ENCODE peak calls at places on chromosomes 7 and 10, in four cellular contexts. S, E, R and U are unnamed samples.

GRCh38 chr7:141700848-141701371 is 1.1 kb downstream of the DENND11 start:
- DNase-seq in E (no peak), S (no peak), R (no peak), U (no peak)

GRCh38 chr10:6586501-6586900 is 6.4 kb upstream of the PRKCQ start:
- DNase-seq in E (no peak), R (no peak), S (no peak), U (no peak)

GRCh38 chr7:26136831-26137230 is 15.2 kb upstream of the NFE2L3 start:
- DNase-seq in R (no peak), E (no peak), S (no peak), U (no peak)

GRCh38 chr10:130111848-130112180 is 1.2 kb upstream of the C10orf143 start:
- DNase-seq in E (no peak), S (no peak), R (no peak), U (no peak)

GRCh38 chr10:123381271-123381670 is 227.1 kb downstream of the BUB3 start:
- DNase-seq in S (no peak), E (peak), R (no peak), U (no peak)

GRCh38 chr7:110027385-110027784 is 1063.5 kb upstream of the LRRN3 start:
- DNase-seq in R (no peak), E (no peak), S (no peak), U (no peak)

GRCh38 chr10:118927317-118927716 is 102.2 kb upstream of the NANOS1 start:
- DNase-seq in S (no peak), E (no peak), R (no peak), U (no peak)

GRCh38 chr10:72292223-72292691 is 18.5 kb downstream of the DDIT4 start:
- DNase-seq in S (no peak), E (no peak), R (no peak), U (no peak)

GRCh38 chr10:119803264-119803663 is 69.4 kb downstream of the MCMBP start:
- DNase-seq in E (no peak), R (no peak), S (no peak), U (no peak)

GRCh38 chr10:132506711-132507466 is 30.7 kb upstream of the INPP5A start:
- DNase-seq in E (no peak), S (no peak), R (no peak), U (no peak)

GRCh38 chr10:82813856-82814255 is 938.9 kb downstream of the NRG3 start:
- DNase-seq in E (peak), R (no peak), S (no peak), U (no peak)

GRCh38 chr10:113273877-113274829 is 278.7 kb upstream of the HABP2 start:
- DNase-seq in E (no peak), S (no peak), R (no peak), U (no peak)

GRCh38 chr10:45279702-45280101 is 35.7 kb downstream of the OR13A1 start:
- DNase-seq in E (no peak), S (no peak), R (no peak), U (no peak)

GRCh38 chr7:55111007-55111406 is 92.2 kb downstream of the EGFR start:
- DNase-seq in R (no peak), S (no peak), E (no peak), U (no peak)

GRCh38 chr10:94524146-94524545 is 21.4 kb upstream of the HELLS start:
- DNase-seq in E (no peak), S (no peak), R (no peak), U (no peak)

GRCh38 chr10:4595920-4596319 is 230.1 kb upstream of the AKR1E2 start:
- DNase-seq in S (no peak), E (no peak), R (no peak), U (no peak)

GRCh38 chr10:110137142-110137545 is 70.3 kb upstream of the MXI1 start:
- DNase-seq in E (peak), S (peak), R (no peak), U (no peak)

GRCh38 chr10:96442017-96442643 is 71.6 kb downstream of the TLL2 start:
- DNase-seq in E (no peak), R (no peak), S (no peak), U (no peak)

GRCh38 chr7:12162420-12163113 is 48.5 kb upstream of the TMEM106B start:
- DNase-seq in E (no peak), R (no peak), S (no peak), U (no peak)

GRCh38 chr10:68271104-68271882 is 39.4 kb upstream of the ATOH7 start:
- DNase-seq in S (no peak), E (no peak), R (no peak), U (no peak)

GRCh38 chr10:90462761-90463160 is 395.1 kb downstream of the HTR7 start:
- DNase-seq in S (no peak), R (no peak), E (no peak), U (no peak)

GRCh38 chr10:69449841-69450240 is 1.4 kb upstream of the TSPAN15 start:
- DNase-seq in S (no peak), E (peak), R (peak), U (no peak)

GRCh38 chr7:100545636-100546128 is 6.7 kb downstream of the AGFG2 start:
- DNase-seq in E (peak), R (no peak), S (peak), U (peak)

DNA sequence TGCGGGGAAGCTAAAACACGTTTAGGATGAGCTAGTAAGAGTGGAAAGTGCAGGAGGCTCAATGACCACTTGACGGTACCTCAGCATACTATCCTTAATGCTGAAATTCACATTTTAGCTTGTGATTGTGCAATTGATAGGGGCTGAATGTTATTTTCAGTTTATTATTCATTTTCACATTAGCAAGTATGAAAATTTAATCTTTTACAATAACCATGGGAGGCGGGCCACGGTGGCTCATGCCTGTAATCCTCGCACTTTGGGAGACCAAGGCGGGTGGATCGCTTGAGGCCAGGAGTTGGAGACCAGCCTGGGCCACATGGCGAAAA is 22.1 kb upstream of the ANLN start:
- DNase-seq in S (no peak), E (no peak), R (no peak), U (no peak)
- H3K9ac ChIP-seq in S (no peak), E (peak), R (no peak), U (peak)

DNA sequence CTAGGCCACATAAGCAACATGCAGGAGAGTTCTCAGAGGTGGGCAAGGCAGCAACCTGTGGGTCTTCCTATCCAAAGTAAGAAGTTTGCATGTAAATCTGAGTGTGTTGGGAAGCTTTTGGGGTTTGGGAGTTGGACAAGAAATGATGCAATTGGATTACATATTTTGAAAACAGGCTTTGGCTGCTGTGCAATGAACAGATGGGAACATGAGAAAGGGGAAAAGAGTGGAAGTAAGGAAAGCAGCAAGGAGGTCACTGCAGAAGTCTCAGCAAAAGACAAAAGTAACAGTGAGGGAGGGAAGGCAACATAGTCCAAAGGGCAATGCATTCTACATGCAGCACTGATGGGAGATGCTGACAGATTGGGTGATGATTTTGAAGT is 61.1 kb upstream of the C10orf90 start:
- DNase-seq in E (no peak), S (no peak), R (no peak), U (no peak)
- TF ChIP-seq SUZ12 in E (no peak), S (no peak), R (no peak), U (no peak)

GRCh38 chr10:107546239-107546638 is 381.7 kb upstream of the SORCS1 start:
- DNase-seq in S (no peak), E (no peak), R (no peak), U (no peak)
- H3K9ac ChIP-seq in S (no peak), E (no peak), R (no peak), U (no peak)

GRCh38 chr10:15877836-15878576 is 17.7 kb upstream of the MINDY3 start:
- DNase-seq in S (no peak), R (no peak), E (peak), U (no peak)
- TF ChIP-seq SUZ12 in S (no peak), R (no peak), E (no peak), U (no peak)

GRCh38 chr7:106609416-106609815 is 51.5 kb downstream of the CCDC71L start:
- DNase-seq in R (no peak), S (no peak), E (no peak), U (no peak)
- H3K9ac ChIP-seq in R (no peak), S (no peak), E (no peak), U (no peak)

DNA sequence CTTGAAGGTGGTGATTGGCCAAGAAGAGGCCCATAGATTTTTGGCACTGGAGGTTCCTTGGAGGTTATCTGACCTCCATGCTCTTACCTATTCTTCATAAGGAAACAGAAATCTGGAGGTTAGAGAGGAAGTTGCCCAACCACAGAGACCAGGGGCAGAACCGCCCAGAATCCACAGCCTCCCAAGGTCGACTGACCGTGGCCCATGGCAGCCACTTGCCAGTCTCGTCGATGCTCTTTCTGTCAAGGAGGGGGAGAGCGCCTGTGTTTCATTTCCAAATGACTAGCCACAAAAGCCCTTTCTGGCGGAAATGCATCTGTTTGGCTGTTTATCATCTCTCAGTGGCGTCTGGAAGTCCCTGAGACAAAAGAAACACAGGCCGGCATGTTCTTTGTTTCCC is 2.8 kb downstream of the RAMP3 start:
- DNase-seq in R (no peak), S (peak), E (no peak), U (no peak)
- TF ChIP-seq SUZ12 in R (no peak), S (no peak), E (no peak), U (no peak)

GRCh38 chr7:33981221-33981620 is 75.9 kb downstream of the BMPER start:
- DNase-seq in R (no peak), S (no peak), E (no peak), U (no peak)
- H3K9ac ChIP-seq in R (no peak), S (no peak), E (no peak), U (no peak)

DNA sequence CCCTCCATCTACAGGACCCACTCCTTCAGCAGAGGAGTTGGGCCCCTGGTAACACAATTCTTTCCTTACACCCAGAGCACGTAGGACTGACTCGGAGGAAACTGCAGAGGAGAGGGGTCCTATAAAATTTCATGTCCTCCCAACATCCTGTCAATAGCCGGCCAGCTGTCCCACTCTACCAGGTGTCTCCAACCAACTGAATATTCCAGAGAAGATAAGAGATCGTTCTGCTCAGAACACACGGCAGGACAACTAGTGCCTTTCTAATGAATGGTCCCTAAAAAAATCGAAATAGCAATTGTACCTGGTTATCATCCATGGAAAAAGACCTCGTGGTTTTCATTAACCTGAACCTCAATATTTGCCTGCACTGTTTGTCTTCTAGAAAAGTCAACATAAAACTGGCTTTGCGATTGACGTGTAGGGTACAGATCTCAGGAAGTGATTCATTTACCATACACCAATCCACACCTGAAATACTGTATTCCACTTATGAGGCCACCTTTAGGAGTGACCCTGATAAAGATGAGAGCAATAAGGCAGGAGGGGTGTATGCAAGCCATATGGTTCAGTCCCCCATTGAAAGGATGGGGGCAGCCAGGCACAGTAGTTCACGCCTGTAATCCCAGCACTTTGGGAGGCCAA is 111.7 kb downstream of the PARP12 start:
- DNase-seq in R (no peak), E (peak), S (no peak), U (no peak)
- TF ChIP-seq SUZ12 in R (no peak), E (no peak), S (no peak), U (no peak)

GRCh38 chr10:10922062-10922461 is 95.6 kb upstream of the CELF2 start:
- DNase-seq in S (no peak), R (no peak), E (no peak), U (no peak)

GRCh38 chr10:10927608-10928007 is 90.1 kb upstream of the CELF2 start:
- DNase-seq in R (no peak), S (no peak), E (no peak), U (no peak)

GRCh38 chr10:10925667-10926066 is 92.0 kb upstream of the CELF2 start:
- DNase-seq in R (no peak), S (no peak), E (no peak), U (no peak)

GRCh38 chr10:10923029-10923668 is 94.5 kb upstream of the CELF2 start:
- DNase-seq in S (no peak), E (no peak), R (no peak), U (no peak)
- H3K9ac ChIP-seq in S (no peak), E (no peak), R (no peak), U (no peak)

DNA sequence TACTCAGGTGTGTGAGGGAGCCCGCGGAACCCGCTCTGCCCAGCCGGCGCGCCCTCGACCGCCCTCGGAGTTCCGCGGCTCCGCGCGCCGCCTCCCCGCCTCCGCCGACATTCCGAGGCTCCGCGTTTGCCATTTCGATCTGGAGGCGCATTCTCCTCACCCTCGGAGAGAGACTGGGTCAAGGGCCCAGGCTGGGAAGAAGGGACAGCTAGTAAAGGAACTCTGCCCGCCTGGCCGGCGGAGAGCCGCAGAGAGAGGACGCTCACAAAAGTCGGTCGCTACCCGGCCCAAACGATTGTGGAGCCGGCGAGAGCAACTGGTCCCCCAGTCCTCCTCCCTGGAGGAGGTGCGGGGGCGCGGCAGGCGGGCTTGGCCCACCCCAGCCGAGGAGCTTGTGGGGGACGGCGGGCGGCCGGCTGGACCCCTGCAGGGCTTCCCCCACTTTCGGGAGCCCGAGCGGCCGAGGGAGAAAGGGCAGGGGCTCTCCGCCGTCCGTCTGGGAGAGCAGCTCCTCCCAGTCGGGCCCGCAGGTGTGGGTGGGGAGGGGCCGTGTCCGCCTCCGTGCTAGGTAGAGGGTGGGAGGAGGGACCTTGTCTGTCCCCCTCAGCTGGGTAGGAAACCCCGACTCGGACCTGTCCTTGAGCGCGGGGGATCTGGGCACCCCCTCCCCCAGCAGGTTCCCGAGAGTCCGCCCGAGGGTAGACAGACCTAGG is 74.3 kb upstream of the LEP start:
- DNase-seq in E (no peak), R (no peak), S (no peak), U (no peak)
- TF ChIP-seq SUZ12 in E (no peak), R (peak), S (peak), U (peak)